ENCODE peak calls at places on chromosomes 5 and 9, in nine cellular contexts. One of them, this sample, is unnamed. For H3K36me3, H3K4me1 and H3K27me3, the result is how much of the 10 kb centered on the place peaks cover.

GRCh38 chr5:27144456-27144855 is 106.1 kb upstream of the CDH9 start:
- DNase-seq in effector memory CD4-positive, alpha-beta T cell: no peak
- DNase-seq in cardiac muscle cell: no peak
- DNase-seq in mesenchymal stem cell: no peak
- DNase-seq in CD4-positive, CD25-positive, alpha-beta regulatory T cell: no peak
- DNase-seq in right atrium auricular region: no peak
- DNase-seq in colonic mucosa: no peak
- DNase-seq in CD4-positive, alpha-beta memory T cell: no peak
- DNase-seq in esophagus squamous epithelium: no peak
- DNase-seq in this sample: no peak

GRCh38 chr9:8961186-8961666 is 1161.6 kb upstream of the DMAC1 start:
- DNase-seq in right atrium auricular region: peak
- DNase-seq in CD4-positive, alpha-beta memory T cell: no peak
- DNase-seq in esophagus squamous epithelium: no peak
- DNase-seq in CD4-positive, CD25-positive, alpha-beta regulatory T cell: no peak
- DNase-seq in mesenchymal stem cell: peak
- DNase-seq in cardiac muscle cell: no peak
- DNase-seq in effector memory CD4-positive, alpha-beta T cell: no peak
- DNase-seq in colonic mucosa: peak
- DNase-seq in this sample: no peak

GRCh38 chr5:37889612-37890317 is 49.9 kb upstream of the GDNF start:
- DNase-seq in mesenchymal stem cell: peak
- DNase-seq in right atrium auricular region: no peak
- DNase-seq in cardiac muscle cell: peak
- DNase-seq in CD4-positive, CD25-positive, alpha-beta regulatory T cell: no peak
- DNase-seq in effector memory CD4-positive, alpha-beta T cell: no peak
- DNase-seq in colonic mucosa: no peak
- DNase-seq in esophagus squamous epithelium: no peak
- DNase-seq in CD4-positive, alpha-beta memory T cell: no peak
- DNase-seq in this sample: no peak

GRCh38 chr9:31776471-31776870 is 608.0 kb upstream of the ACO1 start:
- DNase-seq in esophagus squamous epithelium: no peak
- DNase-seq in mesenchymal stem cell: no peak
- DNase-seq in effector memory CD4-positive, alpha-beta T cell: no peak
- DNase-seq in colonic mucosa: no peak
- DNase-seq in CD4-positive, alpha-beta memory T cell: no peak
- DNase-seq in right atrium auricular region: no peak
- DNase-seq in CD4-positive, CD25-positive, alpha-beta regulatory T cell: no peak
- DNase-seq in cardiac muscle cell: no peak
- DNase-seq in this sample: peak

GRCh38 chr5:167565555-167565954 is 725.9 kb upstream of the WWC1 start:
- DNase-seq in colonic mucosa: no peak
- DNase-seq in cardiac muscle cell: peak
- DNase-seq in CD4-positive, CD25-positive, alpha-beta regulatory T cell: no peak
- DNase-seq in right atrium auricular region: no peak
- DNase-seq in CD4-positive, alpha-beta memory T cell: no peak
- DNase-seq in esophagus squamous epithelium: no peak
- DNase-seq in effector memory CD4-positive, alpha-beta T cell: no peak
- DNase-seq in mesenchymal stem cell: peak
- DNase-seq in this sample: peak

GRCh38 chr5:77937015-77937908 is 161.1 kb upstream of the TBCA start:
- DNase-seq in right atrium auricular region: no peak
- DNase-seq in mesenchymal stem cell: no peak
- DNase-seq in esophagus squamous epithelium: no peak
- DNase-seq in CD4-positive, alpha-beta memory T cell: no peak
- DNase-seq in CD4-positive, CD25-positive, alpha-beta regulatory T cell: peak
- DNase-seq in effector memory CD4-positive, alpha-beta T cell: no peak
- DNase-seq in cardiac muscle cell: no peak
- DNase-seq in colonic mucosa: no peak
- DNase-seq in this sample: no peak

GRCh38 chr5:139210585-139210984 is 12.4 kb upstream of the SIL1 start:
- DNase-seq in CD4-positive, alpha-beta memory T cell: no peak
- DNase-seq in effector memory CD4-positive, alpha-beta T cell: no peak
- DNase-seq in mesenchymal stem cell: no peak
- DNase-seq in right atrium auricular region: no peak
- DNase-seq in cardiac muscle cell: no peak
- DNase-seq in colonic mucosa: no peak
- DNase-seq in CD4-positive, CD25-positive, alpha-beta regulatory T cell: no peak
- DNase-seq in esophagus squamous epithelium: no peak
- DNase-seq in this sample: no peak

GRCh38 chr9:85212887-85213286 is 528.9 kb downstream of the AGTPBP1 start:
- DNase-seq in cardiac muscle cell: peak
- DNase-seq in colonic mucosa: no peak
- DNase-seq in CD4-positive, CD25-positive, alpha-beta regulatory T cell: no peak
- DNase-seq in right atrium auricular region: no peak
- DNase-seq in esophagus squamous epithelium: no peak
- DNase-seq in mesenchymal stem cell: peak
- DNase-seq in CD4-positive, alpha-beta memory T cell: no peak
- DNase-seq in effector memory CD4-positive, alpha-beta T cell: no peak
- DNase-seq in this sample: peak

GRCh38 chr9:94449486-94449885 is 105.4 kb upstream of the PCAT7 start:
- DNase-seq in cardiac muscle cell: no peak
- DNase-seq in right atrium auricular region: no peak
- DNase-seq in CD4-positive, CD25-positive, alpha-beta regulatory T cell: no peak
- DNase-seq in mesenchymal stem cell: no peak
- DNase-seq in CD4-positive, alpha-beta memory T cell: no peak
- DNase-seq in effector memory CD4-positive, alpha-beta T cell: no peak
- DNase-seq in esophagus squamous epithelium: no peak
- DNase-seq in colonic mucosa: no peak
- DNase-seq in this sample: no peak
- H3K36me3 ChIP-seq in cardiac muscle cell: under half
- H3K36me3 ChIP-seq in right atrium auricular region: under half
- H3K36me3 ChIP-seq in CD4-positive, CD25-positive, alpha-beta regulatory T cell: under half
- H3K36me3 ChIP-seq in mesenchymal stem cell: half or more
- H3K36me3 ChIP-seq in CD4-positive, alpha-beta memory T cell: under half
- H3K36me3 ChIP-seq in effector memory CD4-positive, alpha-beta T cell: under half
- H3K36me3 ChIP-seq in esophagus squamous epithelium: under half
- H3K36me3 ChIP-seq in colonic mucosa: under half
- H3K36me3 ChIP-seq in this sample: under half

GRCh38 chr5:149940941-149941644 is 3.5 kb downstream of the PDE6A start:
- DNase-seq in right atrium auricular region: no peak
- DNase-seq in CD4-positive, CD25-positive, alpha-beta regulatory T cell: no peak
- DNase-seq in esophagus squamous epithelium: no peak
- DNase-seq in cardiac muscle cell: no peak
- DNase-seq in effector memory CD4-positive, alpha-beta T cell: no peak
- DNase-seq in CD4-positive, alpha-beta memory T cell: no peak
- DNase-seq in mesenchymal stem cell: no peak
- DNase-seq in colonic mucosa: no peak
- DNase-seq in this sample: no peak
- H3K4me1 ChIP-seq in right atrium auricular region: under half
- H3K4me1 ChIP-seq in CD4-positive, CD25-positive, alpha-beta regulatory T cell: under half
- H3K4me1 ChIP-seq in esophagus squamous epithelium: half or more
- H3K4me1 ChIP-seq in cardiac muscle cell: under half
- H3K4me1 ChIP-seq in effector memory CD4-positive, alpha-beta T cell: under half
- H3K4me1 ChIP-seq in CD4-positive, alpha-beta memory T cell: under half
- H3K4me1 ChIP-seq in mesenchymal stem cell: under half
- H3K4me1 ChIP-seq in colonic mucosa: under half
- H3K4me1 ChIP-seq in this sample: under half

GRCh38 chr9:114098021-114098659 is 952 bp downstream of the KIF12 start:
- DNase-seq in colonic mucosa: peak
- DNase-seq in CD4-positive, alpha-beta memory T cell: no peak
- DNase-seq in effector memory CD4-positive, alpha-beta T cell: no peak
- DNase-seq in esophagus squamous epithelium: no peak
- DNase-seq in right atrium auricular region: no peak
- DNase-seq in mesenchymal stem cell: no peak
- DNase-seq in cardiac muscle cell: no peak
- DNase-seq in CD4-positive, CD25-positive, alpha-beta regulatory T cell: no peak
- DNase-seq in this sample: no peak

GRCh38 chr9:114096041-114096511 is 3.0 kb downstream of the KIF12 start:
- DNase-seq in esophagus squamous epithelium: no peak
- DNase-seq in right atrium auricular region: no peak
- DNase-seq in colonic mucosa: no peak
- DNase-seq in CD4-positive, CD25-positive, alpha-beta regulatory T cell: no peak
- DNase-seq in cardiac muscle cell: no peak
- DNase-seq in effector memory CD4-positive, alpha-beta T cell: no peak
- DNase-seq in mesenchymal stem cell: no peak
- DNase-seq in CD4-positive, alpha-beta memory T cell: no peak
- DNase-seq in this sample: peak

GRCh38 chr9:114096866-114097612 is 2.1 kb downstream of the KIF12 start:
- DNase-seq in esophagus squamous epithelium: no peak
- DNase-seq in cardiac muscle cell: no peak
- DNase-seq in mesenchymal stem cell: no peak
- DNase-seq in right atrium auricular region: no peak
- DNase-seq in CD4-positive, CD25-positive, alpha-beta regulatory T cell: no peak
- DNase-seq in colonic mucosa: no peak
- DNase-seq in CD4-positive, alpha-beta memory T cell: no peak
- DNase-seq in effector memory CD4-positive, alpha-beta T cell: no peak
- DNase-seq in this sample: no peak

GRCh38 chr9:114098660-114099522 is at the start of gene KIF12:
- DNase-seq in CD4-positive, CD25-positive, alpha-beta regulatory T cell: no peak
- DNase-seq in right atrium auricular region: no peak
- DNase-seq in effector memory CD4-positive, alpha-beta T cell: no peak
- DNase-seq in cardiac muscle cell: no peak
- DNase-seq in mesenchymal stem cell: no peak
- DNase-seq in colonic mucosa: peak
- DNase-seq in esophagus squamous epithelium: no peak
- DNase-seq in CD4-positive, alpha-beta memory T cell: no peak
- DNase-seq in this sample: peak

GRCh38 chr9:114097613-114098020 is 1.5 kb downstream of the KIF12 start:
- DNase-seq in mesenchymal stem cell: no peak
- DNase-seq in colonic mucosa: peak
- DNase-seq in cardiac muscle cell: peak
- DNase-seq in CD4-positive, alpha-beta memory T cell: no peak
- DNase-seq in right atrium auricular region: no peak
- DNase-seq in effector memory CD4-positive, alpha-beta T cell: no peak
- DNase-seq in CD4-positive, CD25-positive, alpha-beta regulatory T cell: no peak
- DNase-seq in esophagus squamous epithelium: no peak
- DNase-seq in this sample: peak
- H3K27me3 ChIP-seq in mesenchymal stem cell: half or more
- H3K27me3 ChIP-seq in colonic mucosa: under half
- H3K27me3 ChIP-seq in cardiac muscle cell: under half
- H3K27me3 ChIP-seq in CD4-positive, alpha-beta memory T cell: under half
- H3K27me3 ChIP-seq in right atrium auricular region: under half
- H3K27me3 ChIP-seq in effector memory CD4-positive, alpha-beta T cell: under half
- H3K27me3 ChIP-seq in CD4-positive, CD25-positive, alpha-beta regulatory T cell: under half
- H3K27me3 ChIP-seq in esophagus squamous epithelium: under half
- H3K27me3 ChIP-seq in this sample: under half

GRCh38 chr5:80172067-80172690 is 83.7 kb downstream of the SERINC5 start:
- DNase-seq in right atrium auricular region: no peak
- DNase-seq in esophagus squamous epithelium: no peak
- DNase-seq in CD4-positive, alpha-beta memory T cell: no peak
- DNase-seq in cardiac muscle cell: peak
- DNase-seq in CD4-positive, CD25-positive, alpha-beta regulatory T cell: no peak
- DNase-seq in effector memory CD4-positive, alpha-beta T cell: no peak
- DNase-seq in colonic mucosa: no peak
- DNase-seq in mesenchymal stem cell: no peak
- DNase-seq in this sample: no peak
- H3K36me3 ChIP-seq in right atrium auricular region: under half
- H3K36me3 ChIP-seq in esophagus squamous epithelium: under half
- H3K36me3 ChIP-seq in CD4-positive, alpha-beta memory T cell: half or more
- H3K36me3 ChIP-seq in cardiac muscle cell: under half
- H3K36me3 ChIP-seq in CD4-positive, CD25-positive, alpha-beta regulatory T cell: half or more
- H3K36me3 ChIP-seq in effector memory CD4-positive, alpha-beta T cell: half or more
- H3K36me3 ChIP-seq in colonic mucosa: under half
- H3K36me3 ChIP-seq in mesenchymal stem cell: under half
- H3K36me3 ChIP-seq in this sample: under half

DNA sequence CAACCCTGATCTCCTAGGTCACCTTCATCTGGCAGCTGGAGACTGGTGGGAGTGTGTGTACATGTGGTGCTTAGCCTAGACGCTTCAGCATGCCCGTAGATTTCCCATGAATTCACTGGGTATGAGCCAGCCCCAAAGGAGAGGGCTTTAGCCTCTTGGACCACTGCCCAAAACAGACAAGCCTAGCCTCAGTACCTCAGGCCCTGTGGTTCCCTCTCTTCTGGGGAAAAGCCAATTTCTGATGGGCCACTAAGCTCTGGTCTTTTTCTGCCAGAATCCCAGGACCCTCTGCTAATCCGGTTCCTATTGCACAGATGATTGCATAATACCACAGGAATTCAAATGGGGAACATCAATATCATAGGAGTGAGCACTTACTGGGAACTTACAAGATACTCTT is 48.1 kb upstream of the ASTN2 start:
- DNase-seq in esophagus squamous epithelium: no peak
- DNase-seq in CD4-positive, alpha-beta memory T cell: no peak
- DNase-seq in colonic mucosa: no peak
- DNase-seq in cardiac muscle cell: no peak
- DNase-seq in mesenchymal stem cell: no peak
- DNase-seq in right atrium auricular region: no peak
- DNase-seq in CD4-positive, CD25-positive, alpha-beta regulatory T cell: no peak
- DNase-seq in effector memory CD4-positive, alpha-beta T cell: no peak
- DNase-seq in this sample: no peak
- H3K4me1 ChIP-seq in esophagus squamous epithelium: under half
- H3K4me1 ChIP-seq in CD4-positive, alpha-beta memory T cell: under half
- H3K4me1 ChIP-seq in colonic mucosa: under half
- H3K4me1 ChIP-seq in cardiac muscle cell: under half
- H3K4me1 ChIP-seq in mesenchymal stem cell: under half
- H3K4me1 ChIP-seq in right atrium auricular region: under half
- H3K4me1 ChIP-seq in CD4-positive, CD25-positive, alpha-beta regulatory T cell: under half
- H3K4me1 ChIP-seq in effector memory CD4-positive, alpha-beta T cell: under half
- H3K4me1 ChIP-seq in this sample: under half

GRCh38 chr5:170562166-170562565 is 58.3 kb downstream of the KCNIP1 start:
- DNase-seq in CD4-positive, alpha-beta memory T cell: no peak
- DNase-seq in right atrium auricular region: no peak
- DNase-seq in cardiac muscle cell: no peak
- DNase-seq in mesenchymal stem cell: no peak
- DNase-seq in esophagus squamous epithelium: no peak
- DNase-seq in colonic mucosa: no peak
- DNase-seq in effector memory CD4-positive, alpha-beta T cell: no peak
- DNase-seq in CD4-positive, CD25-positive, alpha-beta regulatory T cell: no peak
- DNase-seq in this sample: no peak
- H3K27me3 ChIP-seq in CD4-positive, alpha-beta memory T cell: under half
- H3K27me3 ChIP-seq in right atrium auricular region: under half
- H3K27me3 ChIP-seq in cardiac muscle cell: under half
- H3K27me3 ChIP-seq in mesenchymal stem cell: half or more
- H3K27me3 ChIP-seq in esophagus squamous epithelium: under half
- H3K27me3 ChIP-seq in colonic mucosa: under half
- H3K27me3 ChIP-seq in effector memory CD4-positive, alpha-beta T cell: under half
- H3K27me3 ChIP-seq in CD4-positive, CD25-positive, alpha-beta regulatory T cell: under half
- H3K27me3 ChIP-seq in this sample: under half

GRCh38 chr5:180330810-180331646 is 22.1 kb downstream of the GFPT2 start:
- DNase-seq in esophagus squamous epithelium: no peak
- DNase-seq in CD4-positive, CD25-positive, alpha-beta regulatory T cell: no peak
- DNase-seq in right atrium auricular region: peak
- DNase-seq in colonic mucosa: peak
- DNase-seq in cardiac muscle cell: peak
- DNase-seq in effector memory CD4-positive, alpha-beta T cell: no peak
- DNase-seq in mesenchymal stem cell: peak
- DNase-seq in CD4-positive, alpha-beta memory T cell: no peak
- DNase-seq in this sample: no peak
- H3K36me3 ChIP-seq in esophagus squamous epithelium: under half
- H3K36me3 ChIP-seq in CD4-positive, CD25-positive, alpha-beta regulatory T cell: under half
- H3K36me3 ChIP-seq in right atrium auricular region: under half
- H3K36me3 ChIP-seq in colonic mucosa: under half
- H3K36me3 ChIP-seq in cardiac muscle cell: under half
- H3K36me3 ChIP-seq in effector memory CD4-positive, alpha-beta T cell: under half
- H3K36me3 ChIP-seq in mesenchymal stem cell: half or more
- H3K36me3 ChIP-seq in CD4-positive, alpha-beta memory T cell: under half
- H3K36me3 ChIP-seq in this sample: under half

GRCh38 chr5:57595530-57596098 is 113.0 kb upstream of the ACTBL2 start:
- DNase-seq in CD4-positive, alpha-beta memory T cell: no peak
- DNase-seq in right atrium auricular region: no peak
- DNase-seq in esophagus squamous epithelium: no peak
- DNase-seq in colonic mucosa: no peak
- DNase-seq in effector memory CD4-positive, alpha-beta T cell: no peak
- DNase-seq in cardiac muscle cell: no peak
- DNase-seq in mesenchymal stem cell: no peak
- DNase-seq in CD4-positive, CD25-positive, alpha-beta regulatory T cell: no peak
- DNase-seq in this sample: no peak
- H3K4me1 ChIP-seq in CD4-positive, alpha-beta memory T cell: under half
- H3K4me1 ChIP-seq in right atrium auricular region: under half
- H3K4me1 ChIP-seq in esophagus squamous epithelium: under half
- H3K4me1 ChIP-seq in colonic mucosa: under half
- H3K4me1 ChIP-seq in effector memory CD4-positive, alpha-beta T cell: under half
- H3K4me1 ChIP-seq in cardiac muscle cell: under half
- H3K4me1 ChIP-seq in mesenchymal stem cell: under half
- H3K4me1 ChIP-seq in CD4-positive, CD25-positive, alpha-beta regulatory T cell: under half
- H3K4me1 ChIP-seq in this sample: under half